ENCODE peak calls at places on chromosomes 11 and 22, in eight cellular contexts. One of them, this sample, is unnamed.
A peak's percentile ranks its signal among the peaks of the same experiment; 100 is the strongest.

GRCh38 chr22:27879923-27880322 is 39.1 kb downstream of the PITPNB start:
- DNase-seq in stimulated activated CD8-positive, alpha-beta memory T cell treated with anti-CD3 and anti-CD28 coated beads, Interleukin-4, amount 100 ng/mL, for 4 hours: no peak
- DNase-seq in A549: peak; percentile 47
- DNase-seq in EL: peak; percentile 57
- DNase-seq in COLO829: peak; percentile 70
- DNase-seq in lung: no peak
- DNase-seq in skeletal muscle cell: no peak
- DNase-seq in Peyer's patch: no peak
- DNase-seq in this sample: no peak

GRCh38 chr11:72676874-72677341 is 2.7 kb upstream of the PDE2A start:
- DNase-seq in Peyer's patch: peak; percentile 36
- DNase-seq in lung: peak; percentile 58
- DNase-seq in stimulated activated CD8-positive, alpha-beta memory T cell treated with anti-CD3 and anti-CD28 coated beads, Interleukin-4, amount 100 ng/mL, for 4 hours: peak; percentile 22
- DNase-seq in COLO829: peak; percentile 65
- DNase-seq in skeletal muscle cell: no peak
- DNase-seq in A549: peak; percentile 62
- DNase-seq in EL: peak; percentile 23
- DNase-seq in this sample: no peak

GRCh38 chr11:23751280-23751679 is 745.6 kb upstream of the LUZP2 start:
- DNase-seq in lung: no peak
- DNase-seq in A549: no peak
- DNase-seq in skeletal muscle cell: no peak
- DNase-seq in Peyer's patch: no peak
- DNase-seq in stimulated activated CD8-positive, alpha-beta memory T cell treated with anti-CD3 and anti-CD28 coated beads, Interleukin-4, amount 100 ng/mL, for 4 hours: no peak
- DNase-seq in COLO829: no peak
- DNase-seq in EL: no peak
- DNase-seq in this sample: no peak

GRCh38 chr11:61004037-61004641 is 32.7 kb downstream of the CD6 start:
- DNase-seq in lung: no peak
- DNase-seq in Peyer's patch: no peak
- DNase-seq in EL: no peak
- DNase-seq in A549: no peak
- DNase-seq in skeletal muscle cell: peak; percentile 32
- DNase-seq in stimulated activated CD8-positive, alpha-beta memory T cell treated with anti-CD3 and anti-CD28 coated beads, Interleukin-4, amount 100 ng/mL, for 4 hours: no peak
- DNase-seq in COLO829: no peak
- DNase-seq in this sample: no peak

GRCh38 chr11:1307163-1307870 is 2.1 kb downstream of the TOLLIP start:
- DNase-seq in Peyer's patch: peak; percentile 60
- DNase-seq in skeletal muscle cell: no peak
- DNase-seq in stimulated activated CD8-positive, alpha-beta memory T cell treated with anti-CD3 and anti-CD28 coated beads, Interleukin-4, amount 100 ng/mL, for 4 hours: no peak
- DNase-seq in EL: no peak
- DNase-seq in lung: no peak
- DNase-seq in A549: no peak
- DNase-seq in COLO829: no peak
- DNase-seq in this sample: peak; percentile 50

GRCh38 chr11:68998390-68998911 is 14.6 kb downstream of the MRGPRF start:
- DNase-seq in COLO829: no peak
- DNase-seq in EL: peak; percentile 11
- DNase-seq in lung: no peak
- DNase-seq in A549: no peak
- DNase-seq in skeletal muscle cell: no peak
- DNase-seq in stimulated activated CD8-positive, alpha-beta memory T cell treated with anti-CD3 and anti-CD28 coated beads, Interleukin-4, amount 100 ng/mL, for 4 hours: no peak
- DNase-seq in Peyer's patch: no peak
- DNase-seq in this sample: peak; percentile 53

GRCh38 chr11:80241766-80242165 is 800.9 kb upstream of the TENM4 start:
- DNase-seq in lung: no peak
- DNase-seq in skeletal muscle cell: no peak
- DNase-seq in COLO829: no peak
- DNase-seq in EL: peak; percentile 6
- DNase-seq in A549: no peak
- DNase-seq in Peyer's patch: no peak
- DNase-seq in stimulated activated CD8-positive, alpha-beta memory T cell treated with anti-CD3 and anti-CD28 coated beads, Interleukin-4, amount 100 ng/mL, for 4 hours: no peak
- DNase-seq in this sample: no peak

GRCh38 chr11:88414385-88414861 is 76.9 kb upstream of the CTSC start:
- DNase-seq in Peyer's patch: no peak
- DNase-seq in skeletal muscle cell: peak; percentile 71
- DNase-seq in lung: peak; percentile 42
- DNase-seq in EL: peak; percentile 45
- DNase-seq in COLO829: no peak
- DNase-seq in A549: no peak
- DNase-seq in stimulated activated CD8-positive, alpha-beta memory T cell treated with anti-CD3 and anti-CD28 coated beads, Interleukin-4, amount 100 ng/mL, for 4 hours: no peak
- DNase-seq in this sample: no peak

GRCh38 chr11:18151581-18151980 is 19.2 kb downstream of the MRGPRX3 start:
- DNase-seq in EL: no peak
- DNase-seq in stimulated activated CD8-positive, alpha-beta memory T cell treated with anti-CD3 and anti-CD28 coated beads, Interleukin-4, amount 100 ng/mL, for 4 hours: no peak
- DNase-seq in COLO829: no peak
- DNase-seq in skeletal muscle cell: no peak
- DNase-seq in Peyer's patch: no peak
- DNase-seq in lung: no peak
- DNase-seq in A549: no peak
- DNase-seq in this sample: no peak

GRCh38 chr22:32830473-32830872 is 29.0 kb downstream of the TIMP3 start:
- DNase-seq in stimulated activated CD8-positive, alpha-beta memory T cell treated with anti-CD3 and anti-CD28 coated beads, Interleukin-4, amount 100 ng/mL, for 4 hours: no peak
- DNase-seq in EL: no peak
- DNase-seq in A549: no peak
- DNase-seq in COLO829: no peak
- DNase-seq in skeletal muscle cell: no peak
- DNase-seq in Peyer's patch: no peak
- DNase-seq in lung: no peak
- DNase-seq in this sample: peak; percentile 57

GRCh38 chr11:92495107-92495793 is 270.6 kb downstream of the FAT3 start:
- DNase-seq in EL: no peak
- DNase-seq in COLO829: no peak
- DNase-seq in lung: no peak
- DNase-seq in A549: no peak
- DNase-seq in skeletal muscle cell: no peak
- DNase-seq in stimulated activated CD8-positive, alpha-beta memory T cell treated with anti-CD3 and anti-CD28 coated beads, Interleukin-4, amount 100 ng/mL, for 4 hours: no peak
- DNase-seq in Peyer's patch: no peak
- DNase-seq in this sample: peak; percentile 62